ENCODE peak calls at places on chromosomes 7 and 10, in four cellular contexts. A, T, B and F are unnamed samples.

GRCh38 chr7:2436341-2437104 is 33.1 kb downstream of the CHST12 start:
- DNase-seq in T (no peak), B (no peak), A (no peak), F (no peak)

GRCh38 chr10:129905553-129905952 is 58.5 kb downstream of the EBF3 start:
- DNase-seq in B (no peak), T (no peak), A (no peak), F (no peak)

GRCh38 chr10:7855205-7855604 is 36.9 kb downstream of the TAF3 start:
- DNase-seq in B (no peak), T (no peak), A (no peak), F (no peak)

GRCh38 chr7:140685407-140686087 is 11.0 kb upstream of the NDUFB2 start:
- DNase-seq in T (no peak), B (no peak), A (no peak), F (no peak)

GRCh38 chr7:98399903-98400537 is 870 bp downstream of the BAIAP2L1 start:
- DNase-seq in B (no peak), A (peak), T (peak), F (peak)

GRCh38 chr10:93436577-93436976 is 45.6 kb downstream of the MYOF start:
- DNase-seq in B (peak), A (peak), T (peak), F (peak)

GRCh38 chr10:131781076-131781475 is 119.7 kb upstream of the PPP2R2D start:
- DNase-seq in B (no peak), A (no peak), T (no peak), F (no peak)

GRCh38 chr7:1595027-1595426 is 25.2 kb upstream of the PSMG3 start:
- DNase-seq in B (no peak), A (no peak), T (no peak), F (no peak)

GRCh38 chr7:360454-361100 is 70.6 kb downstream of the FOXL3 start:
- DNase-seq in A (no peak), B (no peak), T (no peak), F (no peak)

GRCh38 chr7:110774066-110774465 is 316.9 kb upstream of the LRRN3 start:
- DNase-seq in T (no peak), B (no peak), A (no peak), F (no peak)

GRCh38 chr7:77288676-77289320 is 89.2 kb upstream of the FGL2 start:
- DNase-seq in A (peak), B (no peak), T (no peak), F (peak)

GRCh38 chr7:55497521-55497920 is 74.8 kb downstream of the VOPP1 start:
- DNase-seq in T (no peak), B (no peak), A (no peak), F (no peak)

GRCh38 chr7:44735403-44736165 is 13.1 kb upstream of the ZMIZ2 start:
- DNase-seq in A (peak), T (peak), B (peak), F (peak)

GRCh38 chr7:157668221-157668883 is 331.5 kb downstream of the DNAJB6 start:
- DNase-seq in A (no peak), T (no peak), B (no peak), F (no peak)

GRCh38 chr7:140310337-140311002 is 87.9 kb downstream of the SLC37A3 start:
- DNase-seq in B (peak), T (no peak), A (no peak), F (no peak)

GRCh38 chr7:11710392-11710791 is 121.6 kb downstream of the THSD7A start:
- DNase-seq in A (no peak), B (no peak), T (no peak), F (no peak)

GRCh38 chr10:87870154-87870553 is 6.7 kb downstream of the PTEN start:
- DNase-seq in B (no peak), T (no peak), A (no peak), F (no peak)

GRCh38 chr10:7157091-7157490 is 253.7 kb downstream of the SFMBT2 start:
- DNase-seq in B (no peak), A (no peak), T (no peak), F (no peak)

GRCh38 chr10:35459449-35459847 is 123.1 kb downstream of the CCNY start:
- DNase-seq in T (no peak), B (no peak), A (no peak), F (no peak)

GRCh38 chr7:155130493-155130892 is 60.4 kb downstream of the HTR5A start:
- DNase-seq in B (no peak), A (no peak), T (no peak), F (no peak)

GRCh38 chr10:95445223-95445836 is 115.8 kb downstream of the SORBS1 start:
- DNase-seq in T (peak), A (peak), B (peak), F (peak)

GRCh38 chr7:17584822-17585221 is 286.4 kb downstream of the AHR start:
- DNase-seq in A (peak), T (peak), B (peak), F (no peak)

GRCh38 chr10:16943301-16944080 is 126.3 kb upstream of the RSU1 start:
- DNase-seq in T (peak), A (no peak), B (peak), F (no peak)

GRCh38 chr10:80158598-80159127 is 26.1 kb downstream of the PLAC9 start:
- DNase-seq in A (peak), B (peak), T (peak), F (peak)

DNA sequence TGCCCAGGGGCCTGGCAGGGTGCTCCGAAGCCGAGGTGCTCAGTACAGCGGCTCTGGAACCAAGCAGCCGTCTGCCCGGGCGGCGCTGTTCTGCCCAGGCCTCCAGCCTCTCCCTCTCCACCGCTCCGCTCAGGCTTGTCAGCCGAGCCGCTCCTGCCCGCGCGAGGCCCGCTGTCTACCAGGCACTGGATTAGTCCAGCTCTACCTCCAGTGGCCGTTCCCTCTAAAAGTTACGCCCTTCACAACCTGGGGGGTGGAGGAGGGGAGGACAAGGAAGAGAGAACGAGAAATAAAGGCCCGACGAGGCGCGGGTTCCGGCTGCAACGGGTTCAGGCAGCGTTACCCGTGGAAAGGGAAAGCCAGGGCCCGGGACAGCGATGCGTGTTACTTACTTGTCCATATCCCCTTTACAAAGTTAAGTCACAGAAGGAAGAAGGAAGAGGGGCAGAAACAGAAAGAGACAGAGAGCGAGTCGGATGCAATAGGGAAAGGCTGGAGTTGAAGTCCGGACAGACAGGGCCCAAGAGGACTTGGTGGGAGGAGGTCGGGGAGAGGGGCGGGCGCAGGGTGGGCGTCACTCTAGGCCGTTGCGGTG is 2.9 kb downstream of the SP8 start:
- DNase-seq in T (no peak), B (peak), A (no peak), F (no peak)
- TF ChIP-seq CTCF in T (no peak), B (no peak), A (no peak), F (no peak)

DNA sequence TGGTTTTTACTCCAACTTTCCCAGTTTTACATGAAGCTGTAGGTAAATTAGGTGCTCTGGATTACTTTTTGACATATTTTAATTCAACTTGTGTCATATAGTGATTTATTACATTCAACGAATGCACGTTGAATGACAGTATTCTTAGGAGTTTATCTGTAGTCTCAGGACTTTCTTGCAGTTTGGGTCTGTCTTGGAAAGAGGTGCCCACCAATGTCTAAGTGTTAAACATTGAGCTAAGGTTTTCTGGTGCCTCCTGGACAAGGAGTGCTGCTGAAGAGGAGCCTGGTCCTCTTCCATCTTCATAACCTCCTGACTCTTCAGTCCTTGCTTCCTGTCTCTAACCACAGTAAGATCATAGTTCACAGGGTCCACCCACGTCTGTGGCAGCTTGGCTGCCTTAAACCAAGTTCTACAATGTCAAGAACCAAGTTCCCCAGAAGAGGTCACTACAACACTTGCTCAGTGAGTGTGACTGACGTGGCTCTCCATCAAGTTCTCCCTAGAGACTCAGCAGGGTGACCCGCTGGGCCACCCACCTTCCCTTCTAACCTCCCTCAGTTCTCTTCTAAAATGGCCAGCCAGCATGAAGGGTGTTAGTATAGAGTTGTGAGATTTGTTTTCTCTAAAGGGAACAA is 6.1 kb downstream of the NPY start:
- DNase-seq in T (peak), B (peak), A (peak), F (peak)
- H3K4me3 ChIP-seq in T (no peak), B (no peak), A (no peak), F (no peak)

GRCh38 chr7:73615886-73616285 is 8.4 kb downstream of the MLXIPL start:
- DNase-seq in B (no peak), A (peak), T (peak), F (peak)
- TF ChIP-seq CTCF in B (no peak), A (peak), T (peak), F (peak)

GRCh38 chr10:26931223-26931622 is 70.5 kb upstream of the ABI1 start:
- DNase-seq in A (no peak), T (no peak), B (no peak), F (no peak)
- H3K4me3 ChIP-seq in A (no peak), T (no peak), B (no peak), F (peak)

GRCh38 chr10:77580500-77580899 is 57.1 kb downstream of the KCNMA1 start:
- DNase-seq in T (no peak), B (no peak), A (no peak), F (no peak)

GRCh38 chr10:77576633-77577032 is 61.0 kb downstream of the KCNMA1 start:
- DNase-seq in A (no peak), T (no peak), B (no peak), F (no peak)

GRCh38 chr10:77576007-77576367 is 61.6 kb downstream of the KCNMA1 start:
- DNase-seq in A (no peak), B (no peak), T (no peak), F (no peak)

GRCh38 chr10:77577666-77578229 is 59.9 kb downstream of the KCNMA1 start:
- DNase-seq in T (no peak), B (no peak), A (no peak), F (no peak)

GRCh38 chr10:77578583-77579227 is 58.9 kb downstream of the KCNMA1 start:
- DNase-seq in T (peak), A (peak), B (peak), F (peak)
- TF ChIP-seq CTCF in T (no peak), A (no peak), B (no peak), F (no peak)

GRCh38 chr10:61663466-61663865 is 737 bp downstream of the CABCOCO1 start:
- DNase-seq in B (no peak), T (no peak), A (no peak), F (no peak)

GRCh38 chr10:61664985-61665384 is 2.3 kb downstream of the CABCOCO1 start:
- DNase-seq in A (no peak), B (no peak), T (no peak), F (no peak)

DNA sequence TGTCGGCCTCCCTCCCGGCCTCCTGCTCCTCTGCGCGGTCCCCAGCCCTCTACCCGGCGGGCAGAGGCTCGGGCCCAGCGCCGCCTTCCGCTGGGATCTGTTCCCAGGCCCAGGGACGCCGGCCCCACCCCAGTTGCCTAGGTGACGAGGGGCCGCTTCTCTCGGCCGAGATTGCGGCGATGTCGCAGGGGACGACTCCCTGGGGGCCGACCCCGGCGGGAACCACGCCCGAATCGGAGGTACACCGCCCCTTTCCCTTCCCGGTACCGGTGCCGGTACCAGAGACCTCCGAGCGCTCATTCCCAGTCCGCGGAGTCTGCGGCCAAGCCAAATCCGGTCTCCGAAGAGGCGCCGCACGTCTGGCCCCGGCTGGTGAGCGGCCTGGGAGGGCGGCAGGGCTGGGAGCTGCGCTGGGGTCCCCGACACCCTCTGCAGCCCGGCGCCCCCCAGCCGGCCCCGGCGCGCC is at the start of gene CABCOCO1:
- DNase-seq in A (peak), B (peak), T (peak), F (peak)
- H3K4me3 ChIP-seq in A (peak), B (peak), T (peak), F (peak)

DNA sequence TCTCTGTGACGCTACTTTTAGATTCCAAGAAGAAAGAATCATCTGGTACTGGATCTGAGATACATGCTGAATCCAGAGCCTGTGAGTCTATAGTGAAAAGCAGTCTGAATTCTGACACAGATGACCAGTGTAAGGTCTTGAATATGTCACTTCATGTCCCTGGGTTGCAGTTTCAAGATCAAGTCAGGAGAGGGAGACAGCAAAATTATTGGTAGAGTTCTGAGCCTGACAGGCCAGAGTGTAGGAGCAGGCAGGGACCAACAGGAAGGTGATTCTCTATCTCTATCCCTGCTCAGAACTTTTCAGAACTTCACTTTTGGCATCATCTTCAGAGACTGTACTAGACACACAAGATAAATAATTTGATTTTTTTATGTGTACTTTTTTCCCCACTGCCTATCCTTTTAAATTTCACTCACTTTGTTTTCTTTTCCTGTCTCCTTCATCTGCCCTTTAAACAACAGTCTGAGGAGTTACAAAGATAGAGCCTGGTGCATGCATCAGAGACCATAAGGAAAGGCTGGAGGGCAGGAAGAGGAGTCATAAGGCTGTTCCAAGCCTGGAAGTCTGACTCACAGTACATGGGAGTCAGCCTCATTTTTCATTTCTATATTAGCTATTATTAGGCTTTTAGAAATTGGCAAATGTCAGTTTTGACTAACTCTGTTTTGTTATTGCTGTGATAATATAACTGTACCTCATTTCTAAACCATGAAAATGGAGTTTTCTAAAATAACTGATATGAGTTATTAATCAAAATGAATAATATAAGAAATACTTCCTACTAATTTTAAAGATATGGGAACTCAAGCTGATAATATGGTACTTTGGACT is 120.2 kb upstream of the TMEM229A start:
- DNase-seq in T (peak), A (peak), B (peak), F (peak)
- TF ChIP-seq CTCF in T (peak), A (peak), B (peak), F (peak)

DNA sequence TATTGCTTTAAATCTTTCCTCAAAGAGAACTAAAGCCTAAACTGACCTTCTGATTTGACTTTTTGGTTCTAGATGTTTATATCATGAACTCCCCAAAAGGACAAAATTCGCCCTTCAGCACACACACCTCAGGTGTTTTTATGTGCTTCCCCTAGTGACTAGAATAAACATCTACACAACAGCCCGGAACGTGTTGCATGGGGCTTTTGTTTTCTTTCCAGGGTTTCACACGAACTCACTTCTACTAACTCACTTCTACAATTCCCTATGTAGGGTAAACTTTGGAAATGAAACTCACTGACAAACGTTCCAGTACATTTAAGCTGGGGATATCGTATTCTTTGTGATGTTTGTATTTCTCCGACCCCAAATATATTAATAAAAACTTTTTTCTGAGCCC is 1.4 kb downstream of the TRA2A start:
- DNase-seq in T (peak), B (peak), A (peak), F (peak)
- H3K4me3 ChIP-seq in T (peak), B (peak), A (peak), F (peak)

DNA sequence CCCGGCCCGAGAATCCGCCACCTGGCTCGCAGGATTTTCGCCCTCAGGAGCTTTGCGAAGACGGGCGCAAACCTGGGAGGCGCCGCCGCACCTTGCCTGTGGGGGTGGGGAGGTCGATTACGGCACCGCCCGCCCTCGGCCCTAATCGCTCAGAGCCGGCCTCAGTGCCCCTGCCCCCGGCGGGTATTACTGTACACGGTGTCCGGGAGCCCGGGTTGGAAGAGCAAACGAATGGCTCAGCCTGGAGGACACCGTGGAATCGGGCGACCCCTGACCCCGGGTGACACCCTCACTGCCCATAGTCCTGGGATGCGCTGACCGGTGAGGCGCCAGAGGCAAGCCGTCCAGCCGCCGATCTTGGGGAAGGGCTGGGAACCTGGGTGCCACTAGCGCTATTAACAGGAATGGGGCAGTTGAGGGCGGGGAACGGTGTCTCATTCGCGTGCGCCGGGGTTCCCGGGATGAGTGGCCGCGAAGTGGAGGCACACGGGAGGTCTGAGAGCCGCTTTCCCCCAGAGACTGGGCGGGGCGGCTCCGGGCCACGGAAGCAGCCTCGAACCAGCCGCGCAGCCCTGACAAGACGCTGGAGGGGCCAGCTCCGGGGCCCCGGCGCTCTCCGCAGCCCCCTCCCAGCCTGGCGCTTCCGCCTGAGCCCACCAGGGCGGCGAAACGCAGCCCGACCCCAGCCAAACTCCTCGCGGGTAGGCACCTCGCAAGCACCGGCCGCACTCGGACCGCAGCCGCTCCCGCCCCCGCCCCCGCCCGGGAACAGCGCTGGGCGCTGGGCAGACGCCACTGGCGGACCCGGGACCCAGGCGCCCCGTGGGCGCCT is 167.5 kb downstream of the NRF1 start:
- DNase-seq in T (no peak), B (no peak), A (no peak), F (no peak)
- TF ChIP-seq CTCF in T (no peak), B (no peak), A (peak), F (no peak)